ENCODE peak calls at places on chromosomes 12 and 14, in ten cellular contexts. Q is nephron progenitor cell, S is GM10248, K is colonic mucosa, W is pancreas, G is HFFc6, R is cardiac muscle cell, H is heart left ventricle, L is activated B cell treated with CpG ODN at 0.5 μM for 24 hours, D is endothelial cell. F is an unnamed sample.
A peak's percentile ranks its signal among the peaks of the same experiment; 100 is the strongest.

GRCh38 chr14:45039390-45039789 is 44.5 kb upstream of the PRPF39 start:
- DNase-seq in Q (no peak), S (no peak), K (no peak), W (no peak), G (no peak), R (no peak), H (no peak), L (no peak), D (no peak), F (no peak)

GRCh38 chr12:18718462-18718861 is 19.4 kb downstream of the PLCZ1 start:
- DNase-seq in Q (no peak), S (no peak), K (no peak), W (no peak), G (no peak), R (no peak), H (no peak), L (no peak), D (no peak), F (no peak)

GRCh38 chr14:104289485-104289884 is 151.1 kb downstream of the KIF26A start:
- DNase-seq in Q (no peak), S (no peak), K (no peak), W (no peak), G (no peak), R (no peak), H (no peak), L (no peak), D (no peak), F (no peak)

GRCh38 chr14:65502676-65503124 is 90.2 kb downstream of the FUT8 start:
- DNase-seq in Q (no peak), S (no peak), K (no peak), W (no peak), G (peak; percentile 57), R (peak; percentile 10), H (no peak), L (no peak), D (no peak), F (no peak)

GRCh38 chr12:90627180-90627896 is 327.6 kb downstream of the CCER1 start:
- DNase-seq in Q (no peak), S (no peak), K (no peak), W (no peak), G (no peak), R (no peak), H (no peak), L (no peak), D (no peak), F (no peak)

GRCh38 chr12:12194206-12194605 is 72.6 kb downstream of the LRP6 start:
- DNase-seq in Q (no peak), S (no peak), K (no peak), W (no peak), G (peak; percentile 50), R (no peak), H (no peak), L (no peak), D (no peak), F (no peak)

GRCh38 chr12:47990351-47991105 is 13.7 kb downstream of the COL2A1 start:
- DNase-seq in Q (no peak), S (peak; percentile 71), K (no peak), W (peak; percentile 26), G (no peak), R (no peak), H (no peak), L (peak; percentile 29), D (no peak), F (no peak)

GRCh38 chr12:66915312-66915904 is 236.5 kb upstream of the GRIP1 start:
- DNase-seq in Q (no peak), S (no peak), K (no peak), W (no peak), G (no peak), R (no peak), H (no peak), L (no peak), D (no peak), F (no peak)

GRCh38 chr12:4448943-4449861 is 3.6 kb upstream of the FGF6 start:
- DNase-seq in Q (no peak), S (no peak), K (no peak), W (no peak), G (no peak), R (no peak), H (no peak), L (no peak), D (no peak), F (no peak)

GRCh38 chr12:52878507-52879393 is 26.1 kb downstream of the KRT8 start:
- DNase-seq in Q (no peak), S (no peak), K (no peak), W (peak; percentile 55), G (no peak), R (no peak), H (no peak), L (no peak), D (no peak), F (no peak)

GRCh38 chr12:13342971-13343370 is 146.4 kb downstream of the EMP1 start:
- DNase-seq in Q (no peak), S (no peak), K (no peak), W (no peak), G (peak; percentile 29), R (no peak), H (no peak), L (no peak), D (no peak), F (no peak)

GRCh38 chr12:55938826-55939501 is 8.0 kb downstream of the DGKA start:
- DNase-seq in Q (no peak), S (no peak), K (no peak), W (no peak), G (no peak), R (no peak), H (no peak), L (no peak), D (no peak), F (no peak)

GRCh38 chr12:46160081-46160980 is 108.5 kb downstream of the SLC38A1 start:
- DNase-seq in Q (no peak), S (no peak), K (no peak), W (no peak), G (peak; percentile 53), R (peak; percentile 72), H (no peak), L (no peak), D (no peak), F (no peak)

GRCh38 chr12:40646891-40647290 is 45.3 kb upstream of the CNTN1 start:
- DNase-seq in Q (no peak), S (no peak), K (no peak), W (no peak), G (no peak), R (no peak), H (no peak), L (no peak), D (no peak), F (no peak)

GRCh38 chr12:47311514-47311913 is 231.8 kb upstream of the AMIGO2 start:
- DNase-seq in Q (no peak), S (no peak), K (no peak), W (no peak), G (no peak), R (no peak), H (no peak), L (no peak), D (no peak), F (no peak)

GRCh38 chr12:49089831-49090773 is 4.5 kb downstream of the DHH start:
- DNase-seq in Q (peak; percentile 56), S (no peak), K (no peak), W (peak; percentile 69), G (peak; percentile 36), R (peak; percentile 47), H (peak; percentile 69), L (peak; percentile 48), D (peak; percentile 74), F (no peak)
- TF ChIP-seq CTCF in Q (peak; percentile 12), S (peak; percentile 5), K (no peak), W (no peak), G (peak; percentile 53), R (peak; percentile 28), H (peak; percentile 14), L (no peak), D (no peak), F (no peak)

GRCh38 chr12:70719672-70720420 is 82.6 kb upstream of the PTPRB start:
- DNase-seq in Q (peak; percentile 70), S (peak; percentile 30), K (peak; percentile 38), W (peak; percentile 61), G (peak; percentile 20), R (peak; percentile 65), H (peak; percentile 65), L (no peak), D (peak; percentile 74), F (no peak)

GRCh38 chr12:70721958-70722357 is 84.7 kb upstream of the PTPRB start:
- DNase-seq in Q (no peak), S (no peak), K (no peak), W (no peak), G (no peak), R (no peak), H (no peak), L (no peak), D (peak; percentile 36), F (no peak)

GRCh38 chr12:70719084-70719483 is 81.9 kb upstream of the PTPRB start:
- DNase-seq in Q (no peak), S (no peak), K (no peak), W (no peak), G (no peak), R (no peak), H (no peak), L (no peak), D (no peak), F (no peak)

GRCh38 chr12:70722584-70723343 is 85.5 kb upstream of the PTPRB start:
- DNase-seq in Q (no peak), S (no peak), K (no peak), W (no peak), G (no peak), R (no peak), H (no peak), L (no peak), D (peak; percentile 22), F (no peak)

GRCh38 chr12:70721216-70721615 is 84.0 kb upstream of the PTPRB start:
- DNase-seq in Q (no peak), S (no peak), K (no peak), W (no peak), G (no peak), R (no peak), H (no peak), L (no peak), D (no peak), F (no peak)
- TF ChIP-seq CTCF in Q (no peak), S (no peak), K (no peak), W (no peak), G (no peak), R (no peak), H (no peak), L (no peak), D (no peak), F (no peak)

GRCh38 chr12:103571286-103571685 is 15.8 kb upstream of the STAB2 start:
- DNase-seq in Q (peak; percentile 63), S (no peak), K (peak; percentile 40), W (peak; percentile 57), G (no peak), R (peak; percentile 84), H (peak; percentile 60), L (no peak), D (peak; percentile 33), F (no peak)
- TF ChIP-seq CTCF in Q (no peak), S (no peak), K (no peak), W (no peak), G (no peak), R (peak; percentile 8), H (peak; percentile 13), L (no peak), D (no peak), F (no peak)

DNA sequence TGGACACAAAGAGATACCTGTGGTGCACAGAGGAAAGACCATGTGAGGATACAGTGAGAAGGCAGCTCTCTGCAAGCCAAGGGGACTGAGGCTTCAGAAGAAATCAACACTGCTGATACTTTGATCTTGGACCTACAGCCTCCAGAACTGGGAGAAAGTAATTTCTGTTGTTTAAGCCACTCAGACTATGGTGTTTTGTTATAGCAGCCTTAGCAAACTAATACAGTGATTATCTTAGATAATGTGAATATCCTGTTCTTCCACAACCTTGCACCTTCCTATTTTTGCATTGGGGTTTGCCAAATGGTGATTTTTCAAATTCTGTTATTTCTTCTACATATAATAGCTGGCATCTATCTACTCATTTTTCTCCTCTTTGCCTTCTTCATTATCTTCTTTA is 8.2 kb upstream of the C14orf93 start:
- DNase-seq in Q (no peak), S (no peak), K (no peak), W (no peak), G (no peak), R (no peak), H (no peak), L (no peak), D (no peak), F (no peak)
- TF ChIP-seq CTCF in Q (no peak), S (no peak), K (no peak), W (no peak), G (no peak), R (no peak), H (no peak), L (no peak), D (no peak), F (no peak)